ENCODE peak calls at places on chromosomes 12 and 14, in eight cellular contexts. L is progenitor cell of endocrine pancreas; K is A549; M is NCI-H69; Z is CD8-positive, alpha-beta T cell; I is ELR; J is kidney tubule cell; P is CD4-positive, alpha-beta memory T cell. T is an unnamed sample.
A peak's percentile ranks its signal among the peaks of the same experiment; 100 is the strongest.

GRCh38 chr12:96879301-96879700 is 27.8 kb upstream of the NEDD1 start:
- DNase-seq in L (no peak), K (no peak), M (no peak), Z (no peak), I (peak; percentile 8), J (no peak), P (no peak), T (no peak)

GRCh38 chr12:111867531-111867930 is 25.5 kb downstream of the MAPKAPK5 start:
- DNase-seq in L (no peak), K (no peak), M (no peak), Z (no peak), I (no peak), J (no peak), P (no peak), T (no peak)

GRCh38 chr12:119589087-119589486 is 4.5 kb upstream of the TMEM233 start:
- DNase-seq in L (no peak), K (no peak), M (no peak), Z (no peak), I (no peak), J (peak; percentile 28), P (no peak), T (no peak)

GRCh38 chr12:53770281-53770680 is 18.5 kb upstream of the CISTR start:
- DNase-seq in L (no peak), K (peak; percentile 66), M (no peak), Z (no peak), I (peak; percentile 98), J (peak; percentile 85), P (no peak), T (no peak)

GRCh38 chr14:67435603-67436002 is 23.6 kb upstream of the PLEK2 start:
- DNase-seq in L (no peak), K (no peak), M (no peak), Z (no peak), I (no peak), J (no peak), P (no peak), T (no peak)

GRCh38 chr12:101925935-101926334 is 48.6 kb downstream of the DRAM1 start:
- DNase-seq in L (no peak), K (no peak), M (no peak), Z (no peak), I (peak; percentile 52), J (no peak), P (no peak), T (no peak)

GRCh38 chr14:94756310-94756709 is 13.6 kb downstream of the GSC start:
- DNase-seq in L (no peak), K (no peak), M (no peak), Z (no peak), I (no peak), J (no peak), P (no peak), T (no peak)

GRCh38 chr12:93319523-93320045 is 58.1 kb upstream of the NUDT4 start:
- DNase-seq in L (no peak), K (no peak), M (no peak), Z (no peak), I (no peak), J (no peak), P (no peak), T (no peak)

GRCh38 chr14:54440454-54440853 is 720 bp downstream of the CNIH1 start:
- DNase-seq in L (no peak), K (no peak), M (no peak), Z (no peak), I (no peak), J (peak; percentile 15), P (no peak), T (no peak)